ENCODE peak calls at places on chromosomes 4 and X, in nine cellular contexts. A, R, C, J, L, D, W, B and N are unnamed samples. For H3K36me3, the result is how much of the 10 kb centered on the place peaks cover.

GRCh38 chr4:183099537-183100297 is 660 bp downstream of the WWC2 start:
- DNase-seq in A (peak), R (no peak), C (no peak), J (peak), L (peak), D (peak), W (peak), B (no peak), N (peak)

GRCh38 chr4:152038238-152038637 is 277.4 kb upstream of the GATB start:
- DNase-seq in A (no peak), R (peak), C (peak), J (no peak), L (no peak), D (no peak), W (no peak), B (no peak), N (no peak)

GRCh38 chr4:139146926-139147547 is 30.0 kb downstream of the ELF2 start:
- DNase-seq in A (no peak), R (no peak), C (peak), J (no peak), L (no peak), D (no peak), W (no peak), B (no peak), N (no peak)

GRCh38 chr4:180538384-180539052 is 1704.7 kb upstream of the TENM3 start:
- DNase-seq in A (no peak), R (no peak), C (no peak), J (no peak), L (no peak), D (no peak), W (no peak), B (no peak), N (no peak)

GRCh38 chrX:69324851-69325250 is 159.6 kb upstream of the PJA1 start:
- DNase-seq in A (no peak), R (no peak), C (no peak), J (no peak), L (no peak), D (no peak), W (peak), B (no peak), N (no peak)

GRCh38 chr4:100907465-100908454 is 389.9 kb upstream of the EMCN start:
- DNase-seq in A (no peak), R (peak), C (peak), J (no peak), L (no peak), D (no peak), W (no peak), B (no peak), N (no peak)

GRCh38 chr4:10173754-10174749 is 57.5 kb upstream of the WDR1 start:
- DNase-seq in A (no peak), R (peak), C (no peak), J (peak), L (no peak), D (peak), W (peak), B (no peak), N (peak)

GRCh38 chr4:7876096-7876993 is 63.3 kb downstream of the AFAP1 start:
- DNase-seq in A (peak), R (no peak), C (peak), J (no peak), L (no peak), D (no peak), W (no peak), B (no peak), N (peak)

GRCh38 chr4:102501635-102502382 is 650 bp downstream of the NFKB1 start:
- DNase-seq in A (peak), R (peak), C (peak), J (peak), L (peak), D (peak), W (peak), B (peak), N (peak)

GRCh38 chr4:82123934-82124333 is 249.9 kb downstream of the HNRNPD start:
- DNase-seq in A (no peak), R (no peak), C (no peak), J (no peak), L (no peak), D (no peak), W (no peak), B (no peak), N (no peak)

GRCh38 chr4:80091184-80091583 is 18.2 kb upstream of the ANTXR2 start:
- DNase-seq in A (no peak), R (no peak), C (no peak), J (no peak), L (no peak), D (no peak), W (no peak), B (no peak), N (no peak)

GRCh38 chr4:62399242-62399641 is 1199.1 kb downstream of the ADGRL3 start:
- DNase-seq in A (no peak), R (no peak), C (no peak), J (no peak), L (no peak), D (no peak), W (no peak), B (no peak), N (peak)

GRCh38 chr4:147157860-147158701 is 212.4 kb upstream of the TTC29 start:
- DNase-seq in A (peak), R (peak), C (peak), J (peak), L (no peak), D (peak), W (no peak), B (no peak), N (peak)

GRCh38 chr4:113659127-113659526 is 102.4 kb downstream of the CAMK2D start:
- DNase-seq in A (no peak), R (no peak), C (no peak), J (no peak), L (no peak), D (no peak), W (no peak), B (no peak), N (no peak)

GRCh38 chr4:113666386-113667114 is 95.0 kb downstream of the CAMK2D start:
- DNase-seq in A (no peak), R (no peak), C (no peak), J (no peak), L (no peak), D (no peak), W (peak), B (no peak), N (no peak)

GRCh38 chr4:113665036-113665435 is 96.5 kb downstream of the CAMK2D start:
- DNase-seq in A (no peak), R (peak), C (no peak), J (no peak), L (no peak), D (no peak), W (no peak), B (no peak), N (no peak)
- H3K36me3 ChIP-seq in A (under half), R (under half), C (under half), J (under half), L (under half), D (under half), W (under half), B (under half), N (under half)

DNA sequence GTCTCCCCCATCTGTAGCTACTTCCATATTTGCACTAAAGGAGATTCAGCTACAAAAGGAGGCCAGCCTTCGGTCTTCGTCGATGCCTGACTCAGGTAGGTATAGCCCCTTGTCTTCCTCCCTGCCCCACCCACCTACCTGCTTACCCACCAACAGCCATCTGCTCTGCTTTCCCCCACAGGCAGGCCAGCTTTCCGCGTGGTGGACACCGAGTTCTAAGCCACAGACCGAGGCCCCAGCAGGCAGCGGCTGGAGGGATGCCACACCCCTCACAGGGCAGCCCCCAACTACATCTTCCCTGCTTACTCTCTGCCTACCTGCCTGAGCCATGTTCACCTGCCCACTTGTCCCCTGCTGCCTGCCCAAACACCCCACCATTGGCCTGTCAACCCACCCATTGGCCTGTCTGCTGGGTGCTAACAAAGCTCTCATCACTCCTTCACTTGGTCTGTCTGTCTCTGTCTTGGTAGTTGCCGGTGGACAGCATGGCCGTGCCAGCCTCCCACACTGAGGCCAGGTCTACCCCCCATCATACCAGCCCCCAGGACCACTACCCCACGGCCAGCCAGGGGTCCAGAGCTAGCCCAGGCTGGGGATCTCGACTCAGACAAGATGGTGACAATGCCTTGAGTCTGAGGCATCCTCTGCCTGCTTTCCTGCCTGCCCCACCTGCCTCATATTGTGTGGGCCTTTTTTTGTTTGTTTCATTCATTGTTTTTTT is 4.1 kb upstream of the USP11 start:
- DNase-seq in A (no peak), R (no peak), C (no peak), J (peak), L (no peak), D (no peak), W (no peak), B (no peak), N (no peak)
- H3K36me3 ChIP-seq in A (under half), R (under half), C (under half), J (under half), L (under half), D (under half), W (under half), B (under half), N (under half)

DNA sequence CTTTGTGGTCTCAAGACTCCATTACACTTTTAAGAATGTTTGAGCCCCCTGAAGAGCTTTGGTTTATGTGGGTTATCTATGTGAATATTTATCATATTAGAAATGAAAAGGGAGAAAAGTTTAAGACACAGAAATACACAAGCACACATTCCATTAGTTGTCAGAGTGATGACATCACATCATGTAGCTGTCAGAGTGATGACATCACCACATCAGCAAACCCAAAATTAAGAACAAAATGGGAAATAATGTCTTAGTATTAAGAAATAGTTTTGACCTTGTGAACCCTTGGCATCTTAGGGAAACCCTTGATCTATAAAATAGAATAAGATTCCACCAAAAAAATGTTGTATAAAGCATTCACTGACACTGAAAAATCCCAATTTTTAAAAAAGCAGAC is 195.9 kb downstream of the TSPAN5 start:
- DNase-seq in A (no peak), R (no peak), C (no peak), J (no peak), L (no peak), D (no peak), W (no peak), B (no peak), N (no peak)
- H3K36me3 ChIP-seq in A (under half), R (under half), C (under half), J (under half), L (under half), D (under half), W (under half), B (under half), N (under half)

GRCh38 chr4:2930821-2931764 is 32.1 kb downstream of the NOP14 start:
- DNase-seq in A (no peak), R (no peak), C (no peak), J (peak), L (peak), D (peak), W (peak), B (no peak), N (peak)
- H3K36me3 ChIP-seq in A (under half), R (under half), C (under half), J (under half), L (under half), D (under half), W (under half), B (under half), N (under half)

GRCh38 chr4:1210971-1211370 is 38.0 kb downstream of the CTBP1 start:
- DNase-seq in A (no peak), R (no peak), C (no peak), J (peak), L (peak), D (peak), W (no peak), B (no peak), N (peak)
- H3K36me3 ChIP-seq in A (under half), R (under half), C (under half), J (under half), L (under half), D (under half), W (under half), B (under half), N (under half)

DNA sequence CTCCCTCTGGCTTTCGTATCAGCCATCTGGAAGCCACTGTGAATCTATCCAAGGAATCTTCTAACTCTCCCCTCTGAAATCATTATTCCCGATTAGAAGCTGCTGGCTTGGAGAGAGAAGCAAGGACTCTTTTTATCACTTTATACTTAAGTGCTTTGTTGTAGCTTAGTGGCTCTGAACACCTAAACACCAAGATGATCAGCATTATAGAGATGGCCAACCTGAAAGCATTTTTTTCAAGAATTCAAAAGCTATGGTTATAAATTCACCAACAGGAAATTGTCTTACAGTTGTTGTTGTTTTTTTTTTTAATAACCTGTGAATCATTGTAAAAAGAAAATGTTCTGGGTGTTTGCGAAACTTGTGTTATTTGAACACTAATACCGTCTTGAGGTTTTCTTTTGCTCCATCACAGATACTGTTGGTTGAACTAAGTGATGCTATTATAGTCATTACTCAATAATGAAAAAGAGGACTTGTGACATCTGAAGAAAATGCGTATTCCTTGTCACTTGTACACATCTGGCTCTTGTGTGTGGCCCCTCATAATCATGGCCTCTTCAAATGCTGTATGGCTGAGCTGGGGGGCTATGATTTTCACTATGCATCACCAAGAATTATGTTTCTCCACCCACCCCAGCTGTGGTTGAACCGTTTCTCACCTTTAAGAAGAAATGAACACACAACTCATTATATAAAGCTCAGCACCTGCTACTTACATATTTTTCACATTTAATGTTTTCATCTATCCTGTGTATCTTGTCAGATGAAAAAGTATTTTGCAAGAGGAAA is 11.8 kb upstream of the SMIM43 start:
- DNase-seq in A (no peak), R (no peak), C (no peak), J (no peak), L (no peak), D (no peak), W (no peak), B (no peak), N (no peak)
- H3K36me3 ChIP-seq in A (under half), R (under half), C (under half), J (under half), L (under half), D (under half), W (under half), B (under half), N (under half)